ENCODE peak calls at places on chromosome 20, in five cellular contexts. O, A, P, I and H are unnamed samples. For H4K20me1, the result is how much of the 10 kb centered on the place peaks cover.

GRCh38 chr20:47246061-47246460 is 110.4 kb downstream of the ZMYND8 start:
- DNase-seq in I (no peak), A (no peak), P (no peak), O (no peak), H (no peak)

GRCh38 chr20:57573176-57573575 is 12.3 kb downstream of the PCK1 start:
- DNase-seq in I (no peak), A (no peak), P (no peak), O (no peak), H (peak)

GRCh38 chr20:17912916-17913315 is 55.7 kb downstream of the SNX5 start:
- DNase-seq in I (peak), O (peak), P (no peak), A (no peak), H (no peak)

GRCh38 chr20:37729909-37730308 is 36.1 kb downstream of the CTNNBL1 start:
- DNase-seq in P (no peak), A (no peak), O (peak), I (peak), H (no peak)

GRCh38 chr20:39082686-39083085 is 120.5 kb downstream of the DHX35 start:
- DNase-seq in I (no peak), P (no peak), O (no peak), A (no peak), H (no peak)

GRCh38 chr20:32040142-32040953 is 11.7 kb upstream of the HCK start:
- DNase-seq in P (no peak), I (no peak), A (no peak), O (no peak), H (peak)

GRCh38 chr20:34410331-34410730 is 47.3 kb downstream of the ITCH start:
- DNase-seq in P (no peak), I (peak), O (peak), A (no peak), H (no peak)

GRCh38 chr20:58065508-58066361 is 162.7 kb downstream of the ANKRD60 start:
- DNase-seq in I (peak), A (no peak), P (no peak), O (no peak), H (no peak)

GRCh38 chr20:12906401-12906800 is 102.4 kb upstream of the SPTLC3 start:
- DNase-seq in I (no peak), A (no peak), O (no peak), P (no peak), H (no peak)

GRCh38 chr20:3805594-3806264 is 9.6 kb downstream of the CDC25B start:
- DNase-seq in O (peak), P (peak), I (peak), A (no peak), H (no peak)
- H3K27ac ChIP-seq in O (peak), P (peak), I (peak), A (peak), H (no peak)

GRCh38 chr20:20492521-20493334 is 124.8 kb downstream of the INSM1 start:
- DNase-seq in P (no peak), O (no peak), A (no peak), I (no peak), H (no peak)
- H4K20me1 ChIP-seq in P (under half), O (under half), A (under half), I (under half), H (under half)

GRCh38 chr20:50279988-50280850 is 89.6 kb downstream of the CEBPB start:
- DNase-seq in A (no peak), I (no peak), P (no peak), O (no peak), H (no peak)
- H3K27ac ChIP-seq in A (no peak), I (no peak), P (no peak), O (no peak), H (no peak)

DNA sequence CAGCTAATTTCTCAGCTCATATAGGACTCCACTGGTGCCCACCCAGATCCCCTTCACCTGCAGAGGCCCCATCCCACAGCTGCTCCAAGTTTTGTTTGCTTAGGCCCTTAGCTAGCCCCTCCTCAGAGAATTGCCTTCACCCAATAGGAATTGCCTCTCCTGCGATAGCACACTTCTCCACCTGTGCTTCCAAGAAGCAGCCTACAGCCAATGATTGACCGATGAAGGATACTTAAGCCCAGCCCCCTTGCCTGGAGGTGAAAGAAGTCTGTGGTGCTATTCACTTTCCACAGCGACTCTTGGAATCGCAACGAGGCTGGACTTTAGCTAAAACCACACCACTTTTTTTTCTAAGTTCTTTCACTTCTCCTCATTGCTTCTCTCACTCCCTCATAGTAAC is 353.2 kb upstream of the BTBD3 start:
- DNase-seq in P (no peak), A (no peak), I (no peak), O (no peak), H (no peak)
- H4K20me1 ChIP-seq in P (under half), A (under half), I (under half), O (under half), H (under half)

GRCh38 chr20:62402456-62402855 is 4.6 kb downstream of the CABLES2 start:
- DNase-seq in O (no peak), A (no peak), P (no peak), I (no peak), H (no peak)

GRCh38 chr20:62404112-62404665 is 2.9 kb downstream of the CABLES2 start:
- DNase-seq in O (no peak), I (no peak), P (no peak), A (no peak), H (no peak)

GRCh38 chr20:62401331-62401779 is 5.7 kb downstream of the CABLES2 start:
- DNase-seq in I (no peak), O (no peak), P (peak), A (no peak), H (no peak)

GRCh38 chr20:62404761-62405107 is 2.4 kb downstream of the CABLES2 start:
- DNase-seq in I (no peak), P (no peak), O (no peak), A (no peak), H (no peak)

DNA sequence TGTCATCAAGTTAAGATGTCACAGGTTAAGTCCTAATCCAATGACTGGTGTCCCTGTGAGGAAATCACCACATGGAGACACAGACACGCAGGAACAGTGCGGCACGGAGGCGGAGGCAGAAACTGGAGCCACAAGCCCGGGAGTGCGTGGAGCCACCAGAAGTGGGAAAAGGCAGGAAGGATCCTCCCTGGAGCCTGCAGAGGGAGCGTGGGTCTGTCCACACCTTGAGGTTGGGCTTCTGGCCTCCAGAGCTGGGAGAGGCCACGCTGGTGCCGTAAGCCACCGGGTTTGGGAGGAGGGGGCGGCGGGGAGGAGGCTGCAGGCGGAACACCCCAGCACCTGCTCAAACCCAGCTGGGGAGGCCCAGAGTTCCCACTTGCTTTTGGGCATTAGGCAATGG is 3.8 kb downstream of the CABLES2 start:
- DNase-seq in O (no peak), P (no peak), A (no peak), I (no peak), H (no peak)
- H3K27ac ChIP-seq in O (no peak), P (no peak), A (no peak), I (no peak), H (no peak)

GRCh38 chr20:44247131-44247571 is at the start of gene GDAP1L1:
- DNase-seq in P (no peak), O (no peak), I (peak), A (peak), H (no peak)
- H4K20me1 ChIP-seq in P (under half), O (under half), I (under half), A (under half), H (under half)

GRCh38 chr20:63747622-63748355 is 8.2 kb downstream of the SLC2A4RG start:
- DNase-seq in I (no peak), P (no peak), A (peak), O (no peak), H (peak)
- H3K27ac ChIP-seq in I (no peak), P (no peak), A (no peak), O (no peak), H (no peak)

GRCh38 chr20:1388706-1389483 is 4.0 kb downstream of the FKBP1A start:
- DNase-seq in I (peak), P (no peak), O (no peak), A (no peak), H (peak)
- H4K20me1 ChIP-seq in I (under half), P (under half), O (half or more), A (half or more), H (half or more)

GRCh38 chr20:52476074-52476751 is 284.6 kb upstream of the ZFP64 start:
- DNase-seq in P (no peak), I (no peak), O (no peak), A (no peak), H (no peak)

GRCh38 chr20:52470561-52470960 is 279.0 kb upstream of the ZFP64 start:
- DNase-seq in O (no peak), I (peak), A (no peak), P (no peak), H (no peak)

GRCh38 chr20:52469143-52469542 is 277.6 kb upstream of the ZFP64 start:
- DNase-seq in P (no peak), O (no peak), A (no peak), I (no peak), H (no peak)

GRCh38 chr20:52473171-52473570 is 281.6 kb upstream of the ZFP64 start:
- DNase-seq in I (no peak), O (no peak), P (no peak), A (no peak), H (no peak)
- H3K27ac ChIP-seq in I (no peak), O (no peak), P (no peak), A (no peak), H (no peak)

DNA sequence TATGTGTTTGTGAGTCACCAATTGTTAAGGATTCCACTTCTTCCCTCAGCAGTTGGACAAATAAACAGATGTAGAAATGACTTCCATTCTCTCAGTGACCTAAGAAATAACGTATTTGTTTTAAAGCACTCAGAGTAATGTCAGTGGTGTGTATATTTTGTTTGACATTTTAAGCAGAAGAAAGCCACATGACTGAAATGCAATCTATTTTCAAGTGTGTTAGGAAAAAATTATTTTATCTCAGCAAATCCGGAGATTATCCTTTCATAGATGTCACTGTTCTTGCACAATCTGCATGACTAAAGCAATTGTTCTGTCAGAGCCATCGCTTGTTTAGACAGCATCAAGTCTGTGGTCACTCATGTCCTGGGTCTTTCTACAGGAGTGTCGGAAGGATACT is 77.1 kb downstream of the JAG1 start:
- DNase-seq in O (peak), I (peak), P (no peak), A (no peak), H (no peak)
- H4K20me1 ChIP-seq in O (under half), I (under half), P (under half), A (under half), H (under half)